ENCODE peak calls at places on chromosomes 11 and 22, in five cellular contexts. R is GM23338, I is sigmoid colon, Q is HCT116, P is prostate gland. K is an unnamed sample.

GRCh38 chr11:111021131-111021530 is 224.4 kb upstream of the POU2AF2 start:
- DNase-seq in R (peak; percentile 24), P (no peak), I (no peak), Q (no peak), K (peak; percentile 71)

GRCh38 chr22:48089601-48090331 is 1327.3 kb downstream of the TBC1D22A start:
- DNase-seq in P (peak; percentile 68), I (peak; percentile 86), R (no peak), Q (no peak), K (peak; percentile 78)

GRCh38 chr11:72736452-72737069 is 15.6 kb downstream of the ARAP1 start:
- DNase-seq in P (no peak), R (no peak), Q (peak; percentile 26), I (peak; percentile 82), K (peak; percentile 41)

GRCh38 chr22:28544431-28544868 is 135.2 kb downstream of the TTC28 start:
- DNase-seq in I (no peak), R (no peak), P (no peak), Q (no peak), K (no peak)

GRCh38 chr22:41479671-41480396 is 10.9 kb downstream of the ACO2 start:
- DNase-seq in Q (no peak), I (no peak), P (no peak), R (peak; percentile 75), K (no peak)

GRCh38 chr22:47623740-47624103 is 861.3 kb downstream of the TBC1D22A start:
- DNase-seq in P (no peak), I (peak; percentile 40), Q (no peak), R (no peak), K (no peak)

GRCh38 chr22:17300926-17301325 is 68.3 kb upstream of the CECR2 start:
- DNase-seq in P (no peak), I (no peak), R (no peak), Q (no peak), K (no peak)

GRCh38 chr11:66725646-66726045 is 3.4 kb downstream of the SPTBN2 start:
- DNase-seq in Q (no peak), I (peak; percentile 37), P (no peak), R (peak; percentile 21), K (no peak)

GRCh38 chr11:6862961-6863360 is at the start of gene OR10A2:
- DNase-seq in P (no peak), R (peak; percentile 18), Q (no peak), I (no peak), K (no peak)

GRCh38 chr11:116396332-116396731 is 376.5 kb downstream of the BUD13 start:
- DNase-seq in R (no peak), Q (no peak), I (no peak), P (no peak), K (no peak)

GRCh38 chr11:68579455-68579854 is 104.9 kb upstream of the GAL start:
- DNase-seq in I (no peak), P (no peak), Q (no peak), R (no peak), K (no peak)

GRCh38 chr11:14908214-14908880 is 16.3 kb upstream of the CYP2R1 start:
- DNase-seq in I (no peak), P (peak; percentile 30), Q (peak; percentile 51), R (peak; percentile 70), K (no peak)

GRCh38 chr11:33266418-33267215 is 9.4 kb downstream of the HIPK3 start:
- DNase-seq in Q (no peak), R (peak; percentile 37), I (no peak), P (no peak), K (no peak)

GRCh38 chr22:39174498-39175120 is 22.1 kb upstream of the CBX7 start:
- DNase-seq in Q (peak; percentile 23), I (peak; percentile 93), P (peak; percentile 53), R (peak; percentile 100), K (peak; percentile 78)
- TF ChIP-seq POLR2AphosphoS5 in Q (no peak), I (peak; percentile 70), P (no peak), R (peak; percentile 45), K (no peak)

GRCh38 chr11:59201376-59201775 is 11.4 kb downstream of the MPEG1 start:
- DNase-seq in R (peak; percentile 51), I (no peak), Q (no peak), P (no peak), K (no peak)
- TF ChIP-seq CTCF in R (peak; percentile 53), I (no peak), Q (peak; percentile 52), P (peak; percentile 23), K (no peak)

DNA sequence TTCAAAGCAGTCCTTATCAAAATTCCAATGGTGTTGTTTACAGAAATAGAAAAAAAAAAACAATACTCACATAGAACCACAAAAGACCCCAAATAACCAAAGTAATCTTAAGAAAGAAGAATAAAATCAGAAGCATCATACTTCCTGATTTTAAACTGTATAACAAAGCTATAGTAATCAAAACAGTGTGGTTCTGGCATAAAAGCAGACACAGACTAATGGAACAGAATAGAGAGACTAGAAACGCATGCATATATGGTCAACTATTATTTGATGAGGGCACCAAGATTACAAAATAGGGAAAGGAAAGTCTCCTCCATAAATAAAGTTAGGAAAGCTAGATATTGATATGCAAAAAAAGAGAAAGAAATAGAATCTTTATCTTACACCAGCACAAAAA is 120.1 kb upstream of the TEAD1 start:
- DNase-seq in P (no peak), R (no peak), I (no peak), Q (no peak), K (no peak)
- TF ChIP-seq POLR2AphosphoS5 in P (no peak), R (no peak), I (no peak), Q (no peak), K (no peak)

DNA sequence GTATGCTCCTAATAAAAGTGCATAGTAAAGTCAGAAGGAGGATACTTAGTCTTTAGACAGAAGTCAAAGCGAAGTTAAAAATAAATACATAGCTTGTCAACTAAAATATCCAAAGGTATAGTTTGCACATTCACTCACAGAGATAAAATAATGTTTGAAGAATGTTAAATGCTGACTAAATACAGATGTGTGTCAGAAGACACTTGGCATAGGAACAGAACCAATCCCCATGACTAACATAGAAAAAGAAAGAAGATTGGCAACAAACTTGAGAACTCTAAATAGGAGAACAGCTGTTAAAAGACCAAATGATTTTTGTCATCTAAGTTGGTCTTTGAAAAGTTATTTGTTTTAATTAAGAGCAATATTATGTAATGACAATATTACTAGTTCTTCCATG is 1172.1 kb upstream of the RAG2 start:
- DNase-seq in Q (no peak), I (no peak), R (no peak), P (no peak), K (no peak)
- TF ChIP-seq CTCF in Q (no peak), I (no peak), R (no peak), P (no peak), K (no peak)

DNA sequence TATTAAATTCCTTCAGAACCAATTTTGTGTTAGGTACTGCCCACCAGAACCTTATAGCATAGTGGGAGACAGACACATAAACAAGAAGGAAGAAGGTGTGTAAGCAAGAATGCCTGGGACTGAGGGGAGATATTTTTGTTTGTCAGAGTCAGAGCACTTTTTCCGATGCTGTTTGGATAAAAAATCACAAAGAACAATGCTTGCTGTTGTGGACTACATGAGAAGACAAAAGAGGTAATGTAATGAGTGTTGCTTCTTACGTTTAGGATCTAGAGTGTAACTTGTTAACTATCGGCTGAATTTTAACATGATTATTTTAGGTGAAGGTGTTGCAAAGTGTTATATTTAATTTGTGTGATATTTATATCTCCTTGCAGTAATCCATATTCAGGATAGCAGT is 84.9 kb downstream of the ATM start:
- DNase-seq in I (no peak), Q (no peak), R (no peak), P (no peak), K (no peak)
- TF ChIP-seq POLR2AphosphoS5 in I (no peak), Q (no peak), R (no peak), P (no peak), K (no peak)

GRCh38 chr22:37225481-37225880 is 13.2 kb upstream of the SSTR3 start:
- DNase-seq in R (no peak), P (no peak), I (no peak), Q (no peak), K (no peak)
- TF ChIP-seq CTCF in R (no peak), P (no peak), I (no peak), Q (no peak), K (no peak)

DNA sequence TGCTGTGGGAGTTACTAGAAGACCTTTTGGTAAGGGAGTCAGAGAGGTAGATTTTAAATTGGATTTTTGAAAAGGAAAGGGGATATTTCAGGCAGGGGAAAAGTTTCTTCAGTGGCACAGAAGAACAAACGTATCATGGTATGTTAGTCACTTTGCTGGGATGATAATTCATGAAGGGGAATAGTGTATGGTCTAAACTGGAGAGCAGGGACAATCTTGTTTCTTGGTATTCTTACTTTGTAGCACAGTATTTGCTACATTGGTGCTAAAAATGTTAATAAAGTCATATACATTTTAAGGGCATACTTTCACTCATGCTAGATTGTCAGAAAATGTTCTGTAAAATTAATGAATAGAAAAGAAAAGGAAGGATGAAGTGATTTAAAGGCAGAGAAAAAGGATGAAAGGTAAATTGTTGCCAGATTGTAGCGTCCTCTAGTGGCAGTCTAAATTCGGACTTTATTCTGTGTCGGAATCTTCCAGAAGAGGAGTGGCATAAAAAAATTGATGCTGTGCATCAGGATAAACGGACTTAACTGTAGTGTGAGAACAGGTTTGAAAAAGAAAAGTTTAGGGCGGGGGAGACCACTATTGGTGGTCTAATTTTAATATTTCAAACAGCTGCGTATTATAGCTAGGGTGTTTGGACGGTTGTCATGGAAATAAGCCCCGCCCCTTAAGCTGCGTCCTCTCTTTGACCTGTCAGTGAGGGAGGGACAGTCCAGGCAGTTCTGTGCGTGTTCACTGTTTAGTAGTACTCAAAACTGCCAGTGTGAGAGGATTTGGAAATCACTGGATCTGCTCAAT is at the start of gene BCO2:
- DNase-seq in Q (peak; percentile 52), R (peak; percentile 74), I (peak; percentile 94), P (peak; percentile 57), K (peak; percentile 79)
- TF ChIP-seq POLR2AphosphoS5 in Q (no peak), R (no peak), I (peak; percentile 79), P (peak; percentile 31), K (peak; percentile 25)

DNA sequence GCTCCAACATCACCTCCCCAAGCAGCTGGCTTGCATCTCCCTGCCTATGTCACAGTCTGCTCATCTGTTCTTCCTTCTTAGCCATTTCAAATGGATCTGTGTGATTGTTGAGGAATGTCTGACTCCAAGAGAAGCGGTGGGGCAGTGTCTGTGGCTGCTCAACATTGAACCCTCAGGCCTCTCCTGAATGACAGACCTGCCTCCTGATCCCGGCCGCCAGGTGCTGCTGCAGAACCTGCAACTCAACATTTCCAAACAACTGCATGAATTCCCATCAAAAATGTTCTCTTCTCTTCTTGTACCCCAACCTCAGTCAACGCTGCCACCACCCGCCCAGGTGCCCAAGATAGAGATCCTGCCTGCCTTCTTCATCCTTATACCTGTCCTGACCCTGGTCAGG is 132.5 kb downstream of the FBXO7 start:
- DNase-seq in P (no peak), Q (no peak), R (peak; percentile 30), I (no peak), K (no peak)
- TF ChIP-seq CTCF in P (no peak), Q (no peak), R (no peak), I (no peak), K (no peak)

GRCh38 chr11:13012037-13012693 is 3.0 kb downstream of the RASSF10 start:
- DNase-seq in P (no peak), R (peak; percentile 33), I (no peak), Q (no peak), K (no peak)
- TF ChIP-seq POLR2AphosphoS5 in P (no peak), R (no peak), I (no peak), Q (no peak), K (no peak)

K was measured in breast epithelium.